ENCODE peak calls at places on chromosomes 5 and 9, in four cellular contexts. One of them, this sample, is unnamed.

GRCh38 chr5:6905423-6905822 is 192.2 kb downstream of the TENT4A start:
- DNase-seq in left lung: no peak
- DNase-seq in breast epithelium: peak; percentile 28
- DNase-seq in body of pancreas: no peak
- DNase-seq in this sample: no peak

GRCh38 chr9:6007770-6008168 is 7.7 kb downstream of the RANBP6 start:
- DNase-seq in breast epithelium: peak; percentile 73
- DNase-seq in left lung: peak; percentile 83
- DNase-seq in body of pancreas: peak; percentile 83
- DNase-seq in this sample: peak; percentile 69

GRCh38 chr9:128113526-128114325 is 13.8 kb downstream of the PTGES2 start:
- DNase-seq in body of pancreas: peak; percentile 13
- DNase-seq in left lung: peak; percentile 24
- DNase-seq in breast epithelium: no peak
- DNase-seq in this sample: no peak

GRCh38 chr5:123266365-123266764 is 156.8 kb downstream of the CEP120 start:
- DNase-seq in body of pancreas: no peak
- DNase-seq in left lung: no peak
- DNase-seq in breast epithelium: no peak
- DNase-seq in this sample: no peak

GRCh38 chr9:38336341-38336740 is 56.2 kb upstream of the ALDH1B1 start:
- DNase-seq in left lung: no peak
- DNase-seq in breast epithelium: no peak
- DNase-seq in body of pancreas: peak; percentile 8
- DNase-seq in this sample: no peak

GRCh38 chr9:69932901-69933300 is 110.7 kb upstream of the MAMDC2 start:
- DNase-seq in breast epithelium: no peak
- DNase-seq in left lung: no peak
- DNase-seq in body of pancreas: peak; percentile 27
- DNase-seq in this sample: no peak

GRCh38 chr5:96459313-96460109 is 26.5 kb upstream of the PCSK1 start:
- DNase-seq in body of pancreas: no peak
- DNase-seq in breast epithelium: no peak
- DNase-seq in left lung: no peak
- DNase-seq in this sample: no peak

GRCh38 chr9:7148243-7148765 is 390.5 kb downstream of the KDM4C start:
- DNase-seq in body of pancreas: no peak
- DNase-seq in breast epithelium: no peak
- DNase-seq in left lung: no peak
- DNase-seq in this sample: no peak

GRCh38 chr5:157602505-157602904 is 26.9 kb upstream of the ADAM19 start:
- DNase-seq in left lung: no peak
- DNase-seq in body of pancreas: no peak
- DNase-seq in breast epithelium: no peak
- DNase-seq in this sample: no peak

GRCh38 chr9:136757751-136758140 is 297 bp downstream of the LCN8 start:
- DNase-seq in body of pancreas: no peak
- DNase-seq in breast epithelium: no peak
- DNase-seq in left lung: no peak
- DNase-seq in this sample: no peak

GRCh38 chr9:113992994-113993393 is 85.1 kb downstream of the AMBP start:
- DNase-seq in body of pancreas: no peak
- DNase-seq in left lung: peak; percentile 27
- DNase-seq in breast epithelium: no peak
- DNase-seq in this sample: no peak

GRCh38 chr5:34655354-34655991 is 655 bp upstream of the RAI14 start:
- DNase-seq in breast epithelium: peak; percentile 66
- DNase-seq in body of pancreas: peak; percentile 61
- DNase-seq in left lung: no peak
- DNase-seq in this sample: no peak

GRCh38 chr9:138072897-138073296 is 195.3 kb downstream of the CACNA1B start:
- DNase-seq in breast epithelium: peak; percentile 10
- DNase-seq in body of pancreas: no peak
- DNase-seq in left lung: no peak
- DNase-seq in this sample: no peak

GRCh38 chr9:123073441-123073840 is 40.0 kb downstream of the GPR21 start:
- DNase-seq in left lung: no peak
- DNase-seq in body of pancreas: no peak
- DNase-seq in breast epithelium: no peak
- DNase-seq in this sample: no peak

GRCh38 chr5:169265888-169266287 is 35.1 kb downstream of the SLIT3 start:
- DNase-seq in body of pancreas: no peak
- DNase-seq in left lung: no peak
- DNase-seq in breast epithelium: no peak
- DNase-seq in this sample: no peak

GRCh38 chr9:72363908-72364678 is 915 bp downstream of the ZFAND5 start:
- DNase-seq in breast epithelium: peak; percentile 42
- DNase-seq in body of pancreas: peak; percentile 68
- DNase-seq in left lung: peak; percentile 60
- DNase-seq in this sample: peak; percentile 68

GRCh38 chr5:28483327-28484025 is 1445.1 kb upstream of the CDH9 start:
- DNase-seq in breast epithelium: no peak
- DNase-seq in body of pancreas: no peak
- DNase-seq in left lung: no peak
- DNase-seq in this sample: no peak

GRCh38 chr9:130239741-130240241 is 25.8 kb upstream of the HMCN2 start:
- DNase-seq in body of pancreas: no peak
- DNase-seq in left lung: peak; percentile 31
- DNase-seq in breast epithelium: no peak
- DNase-seq in this sample: no peak

GRCh38 chr5:80668016-80668969 is 13.5 kb upstream of the DHFR start:
- DNase-seq in body of pancreas: no peak
- DNase-seq in left lung: peak; percentile 61
- DNase-seq in breast epithelium: no peak
- DNase-seq in this sample: no peak

GRCh38 chr5:177065480-177065879 is 21.2 kb upstream of the FGFR4 start:
- DNase-seq in left lung: no peak
- DNase-seq in breast epithelium: no peak
- DNase-seq in body of pancreas: no peak
- DNase-seq in this sample: no peak

GRCh38 chr9:132049323-132049882 is 30.3 kb downstream of the MED27 start:
- DNase-seq in body of pancreas: no peak
- DNase-seq in breast epithelium: no peak
- DNase-seq in left lung: no peak
- DNase-seq in this sample: no peak

GRCh38 chr5:172766287-172767104 is 4.5 kb downstream of the DUSP1 start:
- DNase-seq in left lung: peak; percentile 73
- DNase-seq in breast epithelium: peak; percentile 89
- DNase-seq in body of pancreas: peak; percentile 74
- DNase-seq in this sample: peak; percentile 51

GRCh38 chr9:107945961-107946360 is 456.4 kb upstream of the KLF4 start:
- DNase-seq in body of pancreas: no peak
- DNase-seq in left lung: no peak
- DNase-seq in breast epithelium: no peak
- DNase-seq in this sample: no peak

GRCh38 chr9:124754289-124754688 is 16.8 kb downstream of the NR6A1 start:
- DNase-seq in breast epithelium: no peak
- DNase-seq in left lung: no peak
- DNase-seq in body of pancreas: no peak
- DNase-seq in this sample: no peak
- H3K4me1 ChIP-seq in breast epithelium: no peaks in the 10 kb centered on the region
- H3K4me1 ChIP-seq in left lung: peaks cover 32% of the 10 kb centered on the region
- H3K4me1 ChIP-seq in body of pancreas: peaks cover 45% of the 10 kb centered on the region
- H3K4me1 ChIP-seq in this sample: no peaks in the 10 kb centered on the region

GRCh38 chr9:33130501-33130900 is 36.6 kb downstream of the B4GALT1 start:
- DNase-seq in body of pancreas: no peak
- DNase-seq in breast epithelium: no peak
- DNase-seq in left lung: peak; percentile 27
- DNase-seq in this sample: no peak

GRCh38 chr9:33131505-33132248 is 35.5 kb downstream of the B4GALT1 start:
- DNase-seq in body of pancreas: no peak
- DNase-seq in left lung: peak; percentile 3
- DNase-seq in breast epithelium: no peak
- DNase-seq in this sample: no peak

GRCh38 chr9:33132249-33132772 is 34.8 kb downstream of the B4GALT1 start:
- DNase-seq in left lung: peak; percentile 47
- DNase-seq in breast epithelium: no peak
- DNase-seq in body of pancreas: no peak
- DNase-seq in this sample: no peak

GRCh38 chr9:33129886-33130284 is 37.3 kb downstream of the B4GALT1 start:
- DNase-seq in body of pancreas: peak; percentile 27
- DNase-seq in breast epithelium: no peak
- DNase-seq in left lung: peak; percentile 29
- DNase-seq in this sample: no peak

GRCh38 chr9:33130961-33131360 is 36.2 kb downstream of the B4GALT1 start:
- DNase-seq in left lung: peak; percentile 22
- DNase-seq in body of pancreas: no peak
- DNase-seq in breast epithelium: no peak
- DNase-seq in this sample: no peak
- H3K4me1 ChIP-seq in left lung: peaks cover 77% of the 10 kb centered on the region
- H3K4me1 ChIP-seq in body of pancreas: peaks cover 55% of the 10 kb centered on the region
- H3K4me1 ChIP-seq in breast epithelium: no peaks in the 10 kb centered on the region
- H3K4me1 ChIP-seq in this sample: no peaks in the 10 kb centered on the region

DNA sequence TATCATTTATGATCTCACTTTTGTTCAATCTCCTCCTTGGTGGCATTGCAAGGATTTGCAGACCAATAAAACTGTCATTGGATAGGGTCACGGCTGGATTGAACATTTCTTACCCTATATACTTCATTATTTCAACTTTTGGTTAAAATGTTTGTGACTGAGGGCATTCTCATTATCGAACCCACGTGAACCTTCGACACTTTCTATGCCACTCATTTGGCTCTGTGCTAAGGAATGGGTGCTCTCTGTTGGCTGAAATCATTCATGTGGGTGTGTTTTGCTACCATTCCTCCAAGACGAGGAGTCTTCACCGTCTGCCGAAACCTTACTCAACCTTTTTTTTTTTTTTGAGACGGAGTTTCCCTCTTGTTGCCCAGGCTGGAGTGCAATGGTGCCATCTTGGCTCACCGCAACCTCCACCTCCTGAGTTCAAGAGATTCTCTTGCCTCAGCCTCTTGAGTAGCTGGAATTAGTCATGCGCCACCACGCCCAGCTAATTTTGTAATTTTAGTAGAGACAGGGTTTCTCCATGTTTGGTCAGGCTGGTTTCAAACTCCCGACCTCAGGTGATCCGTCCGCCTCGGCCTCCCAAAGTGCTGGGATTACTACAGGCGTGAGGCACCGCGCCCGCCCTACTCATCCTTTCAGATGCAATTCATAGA is 62.5 kb downstream of the CSNK1A1 start:
- DNase-seq in left lung: peak; percentile 53
- DNase-seq in breast epithelium: no peak
- DNase-seq in body of pancreas: no peak
- DNase-seq in this sample: no peak
- H3K4me1 ChIP-seq in left lung: peaks cover 35% of the 10 kb centered on the region
- H3K4me1 ChIP-seq in breast epithelium: peaks cover 11% of the 10 kb centered on the region
- H3K4me1 ChIP-seq in body of pancreas: peaks cover 40% of the 10 kb centered on the region
- H3K4me1 ChIP-seq in this sample: no peaks in the 10 kb centered on the region

GRCh38 chr9:134360180-134360759 is 34.0 kb downstream of the RXRA start:
- DNase-seq in left lung: no peak
- DNase-seq in breast epithelium: no peak
- DNase-seq in body of pancreas: no peak
- DNase-seq in this sample: no peak
- H3K4me1 ChIP-seq in left lung: peaks cover 78% of the 10 kb centered on the region
- H3K4me1 ChIP-seq in breast epithelium: peaks cover 32% of the 10 kb centered on the region
- H3K4me1 ChIP-seq in body of pancreas: peaks cover 82% of the 10 kb centered on the region
- H3K4me1 ChIP-seq in this sample: no peaks in the 10 kb centered on the region

DNA sequence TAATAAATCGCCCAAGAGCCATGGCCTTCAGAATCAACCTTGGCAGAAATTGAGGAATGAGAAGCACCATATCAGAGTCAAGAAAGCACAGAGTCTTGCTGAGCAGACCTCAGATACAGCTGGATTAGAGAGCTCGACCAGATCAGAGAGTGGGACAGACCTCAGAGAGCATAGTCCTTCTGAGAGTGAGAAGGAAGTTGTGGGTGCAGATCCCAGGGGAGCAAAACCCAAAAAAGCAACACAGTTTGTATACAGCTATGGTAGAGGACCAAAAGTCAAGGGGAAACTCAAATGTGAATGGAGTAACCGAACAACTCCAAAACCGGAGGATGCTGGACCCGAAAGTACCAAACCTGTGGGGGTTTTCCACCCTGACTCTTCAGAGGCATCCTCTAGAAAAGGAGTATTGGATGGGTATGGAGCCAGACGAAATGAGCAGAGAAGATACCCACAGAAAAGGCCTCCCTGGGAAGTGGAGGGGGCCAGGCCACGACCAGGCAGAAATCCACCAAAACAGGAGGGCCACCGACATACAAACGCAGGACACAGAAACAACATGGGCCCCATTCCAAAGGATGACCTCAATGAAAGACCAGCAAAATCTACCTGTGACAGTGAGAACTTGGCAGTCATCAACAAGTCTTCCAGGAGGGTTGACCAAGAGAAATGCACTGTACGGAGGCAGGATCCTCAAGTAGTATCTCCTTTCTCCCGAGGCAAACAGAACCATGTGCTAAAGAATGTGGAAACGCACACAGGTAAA is 4.5 kb downstream of the NFX1 start:
- DNase-seq in body of pancreas: no peak
- DNase-seq in breast epithelium: no peak
- DNase-seq in left lung: no peak
- DNase-seq in this sample: no peak
- H3K4me1 ChIP-seq in body of pancreas: peaks cover 65% of the 10 kb centered on the region
- H3K4me1 ChIP-seq in breast epithelium: no peaks in the 10 kb centered on the region
- H3K4me1 ChIP-seq in left lung: peaks cover 75% of the 10 kb centered on the region
- H3K4me1 ChIP-seq in this sample: peaks cover 12% of the 10 kb centered on the region

GRCh38 chr9:124618476-124618875 is 111.3 kb upstream of the NR5A1 start:
- DNase-seq in left lung: no peak
- DNase-seq in body of pancreas: no peak
- DNase-seq in breast epithelium: no peak
- DNase-seq in this sample: no peak
- H3K4me1 ChIP-seq in left lung: no peaks in the 10 kb centered on the region
- H3K4me1 ChIP-seq in body of pancreas: peaks cover 10% of the 10 kb centered on the region
- H3K4me1 ChIP-seq in breast epithelium: no peaks in the 10 kb centered on the region
- H3K4me1 ChIP-seq in this sample: no peaks in the 10 kb centered on the region

GRCh38 chr5:154364845-154365244 is 81.0 kb upstream of the SAP30L start:
- DNase-seq in body of pancreas: no peak
- DNase-seq in breast epithelium: no peak
- DNase-seq in left lung: no peak
- DNase-seq in this sample: no peak

GRCh38 chr5:154365823-154366222 is 80.0 kb upstream of the SAP30L start:
- DNase-seq in left lung: no peak
- DNase-seq in breast epithelium: no peak
- DNase-seq in body of pancreas: no peak
- DNase-seq in this sample: no peak

GRCh38 chr5:154366353-154366752 is 79.4 kb upstream of the SAP30L start:
- DNase-seq in body of pancreas: no peak
- DNase-seq in breast epithelium: no peak
- DNase-seq in left lung: no peak
- DNase-seq in this sample: no peak

GRCh38 chr5:154368041-154368800 is 77.6 kb upstream of the SAP30L start:
- DNase-seq in left lung: no peak
- DNase-seq in body of pancreas: peak; percentile 15
- DNase-seq in breast epithelium: peak; percentile 71
- DNase-seq in this sample: no peak

GRCh38 chr5:154367101-154367500 is 78.7 kb upstream of the SAP30L start:
- DNase-seq in left lung: no peak
- DNase-seq in breast epithelium: no peak
- DNase-seq in body of pancreas: no peak
- DNase-seq in this sample: no peak
- H3K4me1 ChIP-seq in left lung: peaks cover 11% of the 10 kb centered on the region
- H3K4me1 ChIP-seq in breast epithelium: no peaks in the 10 kb centered on the region
- H3K4me1 ChIP-seq in body of pancreas: peaks cover 11% of the 10 kb centered on the region
- H3K4me1 ChIP-seq in this sample: no peaks in the 10 kb centered on the region

This sample was measured in effector memory CD4-positive, alpha-beta T cell.